ENCODE peak calls at places on chromosomes 2 and 18, in seven cellular contexts. One of them, this sample, is unnamed.

GRCh38 chr2:60884795-60885194 is 3.4 kb downstream of the REL start:
- DNase-seq in stimulated activated CD4-positive, alpha-beta T cell treated with anti-CD3 and anti-CD28 coated beads, Interleukin-1b, Interleukin-23, amount 100 ng/mL, for 1 hour: no peak
- DNase-seq in AG09309: no peak
- DNase-seq in hippocampal formation: no peak
- DNase-seq in NCI-H1436: no peak
- DNase-seq in nucleus accumbens: no peak
- DNase-seq in K562: peak; percentile 24
- DNase-seq in this sample: no peak

GRCh38 chr2:25594991-25595390 is 78.4 kb downstream of the DTNB start:
- DNase-seq in stimulated activated CD4-positive, alpha-beta T cell treated with anti-CD3 and anti-CD28 coated beads, Interleukin-1b, Interleukin-23, amount 100 ng/mL, for 1 hour: no peak
- DNase-seq in AG09309: no peak
- DNase-seq in hippocampal formation: no peak
- DNase-seq in NCI-H1436: no peak
- DNase-seq in nucleus accumbens: no peak
- DNase-seq in K562: no peak
- DNase-seq in this sample: no peak

GRCh38 chr2:16287831-16288230 is 347.5 kb downstream of the MYCN start:
- DNase-seq in stimulated activated CD4-positive, alpha-beta T cell treated with anti-CD3 and anti-CD28 coated beads, Interleukin-1b, Interleukin-23, amount 100 ng/mL, for 1 hour: no peak
- DNase-seq in AG09309: no peak
- DNase-seq in hippocampal formation: no peak
- DNase-seq in NCI-H1436: no peak
- DNase-seq in nucleus accumbens: no peak
- DNase-seq in K562: no peak
- DNase-seq in this sample: no peak

GRCh38 chr2:62740221-62740620 is 34.7 kb downstream of the EHBP1 start:
- DNase-seq in stimulated activated CD4-positive, alpha-beta T cell treated with anti-CD3 and anti-CD28 coated beads, Interleukin-1b, Interleukin-23, amount 100 ng/mL, for 1 hour: no peak
- DNase-seq in AG09309: no peak
- DNase-seq in hippocampal formation: no peak
- DNase-seq in NCI-H1436: no peak
- DNase-seq in nucleus accumbens: no peak
- DNase-seq in K562: no peak
- DNase-seq in this sample: no peak

GRCh38 chr2:188628989-188629889 is 337.6 kb downstream of the GULP1 start:
- DNase-seq in stimulated activated CD4-positive, alpha-beta T cell treated with anti-CD3 and anti-CD28 coated beads, Interleukin-1b, Interleukin-23, amount 100 ng/mL, for 1 hour: no peak
- DNase-seq in AG09309: peak; percentile 85
- DNase-seq in hippocampal formation: no peak
- DNase-seq in NCI-H1436: no peak
- DNase-seq in nucleus accumbens: no peak
- DNase-seq in K562: no peak
- DNase-seq in this sample: no peak

GRCh38 chr18:70154591-70155194 is 50.8 kb downstream of the RTTN start:
- DNase-seq in stimulated activated CD4-positive, alpha-beta T cell treated with anti-CD3 and anti-CD28 coated beads, Interleukin-1b, Interleukin-23, amount 100 ng/mL, for 1 hour: no peak
- DNase-seq in AG09309: peak; percentile 79
- DNase-seq in hippocampal formation: no peak
- DNase-seq in NCI-H1436: no peak
- DNase-seq in nucleus accumbens: no peak
- DNase-seq in K562: no peak
- DNase-seq in this sample: no peak

GRCh38 chr2:175004980-175005832 is at the start of gene CHN1:
- DNase-seq in stimulated activated CD4-positive, alpha-beta T cell treated with anti-CD3 and anti-CD28 coated beads, Interleukin-1b, Interleukin-23, amount 100 ng/mL, for 1 hour: peak; percentile 23
- DNase-seq in AG09309: peak; percentile 5
- DNase-seq in hippocampal formation: peak; percentile 80
- DNase-seq in NCI-H1436: peak; percentile 92
- DNase-seq in nucleus accumbens: peak; percentile 90
- DNase-seq in K562: peak; percentile 76
- DNase-seq in this sample: peak; percentile 88

GRCh38 chr2:190571666-190572065 is 37.1 kb upstream of the NEMP2 start:
- DNase-seq in stimulated activated CD4-positive, alpha-beta T cell treated with anti-CD3 and anti-CD28 coated beads, Interleukin-1b, Interleukin-23, amount 100 ng/mL, for 1 hour: no peak
- DNase-seq in AG09309: no peak
- DNase-seq in hippocampal formation: no peak
- DNase-seq in NCI-H1436: no peak
- DNase-seq in nucleus accumbens: no peak
- DNase-seq in K562: no peak
- DNase-seq in this sample: no peak

GRCh38 chr2:216017365-216017764 is 4.0 kb upstream of the MREG start:
- DNase-seq in stimulated activated CD4-positive, alpha-beta T cell treated with anti-CD3 and anti-CD28 coated beads, Interleukin-1b, Interleukin-23, amount 100 ng/mL, for 1 hour: no peak
- DNase-seq in AG09309: no peak
- DNase-seq in hippocampal formation: no peak
- DNase-seq in NCI-H1436: no peak
- DNase-seq in nucleus accumbens: no peak
- DNase-seq in K562: no peak
- DNase-seq in this sample: no peak

GRCh38 chr18:62790836-62791772 is 75.8 kb downstream of the PHLPP1 start:
- DNase-seq in stimulated activated CD4-positive, alpha-beta T cell treated with anti-CD3 and anti-CD28 coated beads, Interleukin-1b, Interleukin-23, amount 100 ng/mL, for 1 hour: no peak
- DNase-seq in AG09309: peak; percentile 37
- DNase-seq in hippocampal formation: peak; percentile 22
- DNase-seq in NCI-H1436: no peak
- DNase-seq in nucleus accumbens: peak; percentile 15
- DNase-seq in K562: no peak
- DNase-seq in this sample: no peak

GRCh38 chr2:219823566-219823965 is 196.1 kb downstream of the SLC4A3 start:
- DNase-seq in stimulated activated CD4-positive, alpha-beta T cell treated with anti-CD3 and anti-CD28 coated beads, Interleukin-1b, Interleukin-23, amount 100 ng/mL, for 1 hour: no peak
- DNase-seq in AG09309: no peak
- DNase-seq in hippocampal formation: no peak
- DNase-seq in NCI-H1436: no peak
- DNase-seq in nucleus accumbens: no peak
- DNase-seq in K562: no peak
- DNase-seq in this sample: no peak

GRCh38 chr2:212364586-212364985 is 174.0 kb downstream of the ERBB4 start:
- DNase-seq in stimulated activated CD4-positive, alpha-beta T cell treated with anti-CD3 and anti-CD28 coated beads, Interleukin-1b, Interleukin-23, amount 100 ng/mL, for 1 hour: no peak
- DNase-seq in AG09309: no peak
- DNase-seq in hippocampal formation: peak; percentile 5
- DNase-seq in NCI-H1436: no peak
- DNase-seq in nucleus accumbens: peak; percentile 0
- DNase-seq in K562: no peak
- DNase-seq in this sample: no peak

GRCh38 chr2:40668435-40668834 is 216.5 kb upstream of the SLC8A1 start:
- DNase-seq in stimulated activated CD4-positive, alpha-beta T cell treated with anti-CD3 and anti-CD28 coated beads, Interleukin-1b, Interleukin-23, amount 100 ng/mL, for 1 hour: no peak
- DNase-seq in AG09309: peak; percentile 72
- DNase-seq in hippocampal formation: no peak
- DNase-seq in NCI-H1436: no peak
- DNase-seq in nucleus accumbens: no peak
- DNase-seq in K562: no peak
- DNase-seq in this sample: no peak

GRCh38 chr2:129492528-129492927 is 486.9 kb upstream of the RAB6C start:
- DNase-seq in stimulated activated CD4-positive, alpha-beta T cell treated with anti-CD3 and anti-CD28 coated beads, Interleukin-1b, Interleukin-23, amount 100 ng/mL, for 1 hour: no peak
- DNase-seq in AG09309: no peak
- DNase-seq in hippocampal formation: no peak
- DNase-seq in NCI-H1436: no peak
- DNase-seq in nucleus accumbens: no peak
- DNase-seq in K562: no peak
- DNase-seq in this sample: no peak

GRCh38 chr18:46591821-46592391 is 65.1 kb downstream of the LOXHD1 start:
- DNase-seq in stimulated activated CD4-positive, alpha-beta T cell treated with anti-CD3 and anti-CD28 coated beads, Interleukin-1b, Interleukin-23, amount 100 ng/mL, for 1 hour: no peak
- DNase-seq in AG09309: no peak
- DNase-seq in hippocampal formation: no peak
- DNase-seq in NCI-H1436: no peak
- DNase-seq in nucleus accumbens: no peak
- DNase-seq in K562: peak; percentile 17
- DNase-seq in this sample: no peak